ENCODE peak calls at places on chromosomes 11 and 22, in eight cellular contexts. L is choroid plexus epithelial cell, N is heart right ventricle, V is A549, H is stomach, O is suprapubic skin, M is AG09309, C is upper lobe of right lung. E is an unnamed sample.

GRCh38 chr11:96149743-96150555 is 193.0 kb downstream of the MAML2 start:
- DNase-seq in H (no peak), C (no peak), O (no peak), V (peak), N (no peak), M (peak), L (peak), E (peak)

GRCh38 chr11:113161671-113162589 is 152.5 kb upstream of the TTC12 start:
- DNase-seq in C (no peak), H (peak), M (no peak), N (no peak), L (no peak), V (no peak), O (no peak), E (no peak)

GRCh38 chr11:118238947-118239346 is 13.2 kb downstream of the MPZL3 start:
- DNase-seq in N (no peak), V (no peak), C (no peak), M (no peak), O (no peak), H (no peak), L (no peak), E (no peak)

GRCh38 chr22:28885939-28886338 is 2.6 kb downstream of the ZNRF3 start:
- DNase-seq in V (no peak), C (no peak), L (no peak), H (peak), M (no peak), O (no peak), N (no peak), E (no peak)

GRCh38 chr11:65482306-65482850 is 16.5 kb upstream of the MALAT1 start:
- DNase-seq in N (no peak), M (no peak), V (no peak), O (no peak), H (no peak), C (no peak), L (no peak), E (no peak)

GRCh38 chr11:46006418-46007070 is 84.1 kb downstream of the LARGE2 start:
- DNase-seq in H (no peak), M (peak), O (no peak), N (no peak), L (peak), V (peak), C (no peak), E (peak)

GRCh38 chr11:72079776-72080325 is 491 bp downstream of the NUMA1 start:
- DNase-seq in L (no peak), N (no peak), C (no peak), O (no peak), V (no peak), M (no peak), H (peak), E (peak)

GRCh38 chr11:65288706-65289536 is 25.7 kb upstream of the CDC42EP2 start:
- DNase-seq in O (no peak), C (no peak), M (no peak), V (no peak), N (peak), H (no peak), L (no peak), E (no peak)

GRCh38 chr11:47565340-47566165 is at the start of gene PTPMT1:
- DNase-seq in M (no peak), L (peak), H (peak), N (peak), C (peak), O (peak), V (peak), E (peak)

GRCh38 chr22:38186429-38186828 is 4.8 kb upstream of the PLA2G6 start:
- DNase-seq in C (no peak), N (no peak), L (no peak), H (no peak), V (no peak), O (no peak), M (no peak), E (no peak)

GRCh38 chr22:17264321-17265052 is 45.3 kb upstream of the ADA2 start:
- DNase-seq in M (no peak), C (no peak), L (peak), V (no peak), H (no peak), O (no peak), N (no peak), E (peak)

GRCh38 chr11:66546966-66547661 is 411 bp downstream of the ACTN3 start:
- DNase-seq in M (no peak), V (no peak), O (no peak), L (no peak), N (no peak), H (no peak), C (no peak), E (no peak)

GRCh38 chr11:73866095-73866579 is 10.5 kb downstream of the COA4 start:
- DNase-seq in H (no peak), N (no peak), M (no peak), O (no peak), V (no peak), L (peak), C (no peak), E (peak)

GRCh38 chr22:31022516-31022915 is 53.5 kb downstream of the TUG1 start:
- DNase-seq in C (no peak), O (peak), L (no peak), V (no peak), H (no peak), M (no peak), N (no peak), E (no peak)

GRCh38 chr11:9210922-9211320 is 54.2 kb downstream of the DENND5A start:
- DNase-seq in O (no peak), N (no peak), L (peak), V (no peak), C (no peak), H (no peak), M (no peak), E (peak)

GRCh38 chr11:43691332-43691731 is 10.8 kb downstream of the HSD17B12 start:
- DNase-seq in O (no peak), L (no peak), M (no peak), C (no peak), H (no peak), N (no peak), V (no peak), E (no peak)

GRCh38 chr11:107821199-107821926 is 37.2 kb downstream of the SLC35F2 start:
- DNase-seq in V (no peak), H (no peak), C (no peak), O (no peak), N (no peak), M (no peak), L (peak), E (peak)

GRCh38 chr11:47010192-47010591 is 73.6 kb downstream of the CSTPP1 start:
- DNase-seq in V (no peak), H (no peak), M (no peak), O (no peak), L (no peak), N (no peak), C (no peak), E (peak)

GRCh38 chr11:2542406-2542805 is 97.6 kb downstream of the KCNQ1 start:
- DNase-seq in L (no peak), V (no peak), N (no peak), O (peak), H (no peak), M (no peak), C (peak), E (no peak)

GRCh38 chr11:96303067-96303466 is 39.9 kb downstream of the MAML2 start:
- DNase-seq in V (peak), M (no peak), C (no peak), H (no peak), N (no peak), L (peak), O (no peak), E (peak)

GRCh38 chr11:84884836-84885235 is 742.3 kb downstream of the DLG2 start:
- DNase-seq in C (no peak), H (no peak), O (no peak), M (no peak), L (no peak), N (no peak), V (no peak), E (no peak)

GRCh38 chr11:17538054-17538453 is 6.2 kb downstream of the USH1C start:
- DNase-seq in N (no peak), O (no peak), V (no peak), H (no peak), L (no peak), C (no peak), M (no peak), E (no peak)

GRCh38 chr22:17057959-17058814 is 26.6 kb upstream of the IL17RA start:
- DNase-seq in N (peak), M (peak), V (peak), H (peak), O (peak), L (peak), C (peak), E (peak)

GRCh38 chr11:108947654-108948570 is 283.0 kb downstream of the DDX10 start:
- DNase-seq in M (no peak), L (peak), V (peak), O (no peak), N (no peak), C (no peak), H (no peak), E (peak)

GRCh38 chr11:762421-763072 is 14.7 kb downstream of the GATD1 start:
- DNase-seq in L (peak), M (peak), O (peak), V (peak), N (no peak), C (no peak), H (peak), E (peak)

GRCh38 chr22:20229916-20230775 is 38.0 kb downstream of the RTN4R start:
- DNase-seq in C (no peak), V (no peak), M (no peak), H (peak), L (no peak), N (no peak), O (no peak), E (peak)

GRCh38 chr11:107691003-107691402 is 20.9 kb downstream of the SLN start:
- DNase-seq in C (no peak), V (no peak), N (no peak), L (no peak), M (peak), O (no peak), H (no peak), E (peak)

GRCh38 chr11:19345848-19346681 is 105.3 kb upstream of the E2F8 start:
- DNase-seq in M (no peak), O (no peak), V (peak), N (peak), L (peak), C (no peak), H (peak), E (peak)

GRCh38 chr11:58075781-58076180 is 45.0 kb downstream of the OR6Q1 start:
- DNase-seq in C (no peak), N (no peak), L (no peak), M (peak), O (no peak), V (no peak), H (no peak), E (no peak)

GRCh38 chr22:24471570-24471969 is 23.6 kb upstream of the UPB1 start:
- DNase-seq in C (no peak), N (peak), H (no peak), V (no peak), M (peak), O (no peak), L (peak), E (peak)

GRCh38 chr11:131691558-131692041 is 321.2 kb downstream of the NTM start:
- DNase-seq in L (peak), C (no peak), V (no peak), O (no peak), M (no peak), H (no peak), N (no peak), E (peak)

GRCh38 chr11:126328938-126329643 is 25.2 kb downstream of the DCPS start:
- DNase-seq in L (no peak), N (no peak), C (no peak), M (no peak), O (no peak), H (no peak), V (no peak), E (no peak)

GRCh38 chr11:62666259-62666926 is 1.3 kb downstream of the CSKMT start:
- DNase-seq in N (no peak), C (no peak), L (no peak), V (no peak), M (no peak), O (no peak), H (no peak), E (no peak)

GRCh38 chr11:102763440-102763839 is 17.0 kb downstream of the MMP10 start:
- DNase-seq in O (no peak), N (no peak), V (no peak), C (no peak), M (no peak), H (no peak), L (no peak), E (no peak)

GRCh38 chr11:115247404-115247803 is 256.8 kb downstream of the CADM1 start:
- DNase-seq in N (no peak), L (peak), O (no peak), C (no peak), H (no peak), V (no peak), M (no peak), E (no peak)

GRCh38 chr22:19060356-19061009 is 61.7 kb downstream of the DGCR2 start:
- DNase-seq in O (peak), V (peak), M (no peak), L (peak), C (peak), N (no peak), H (no peak), E (no peak)

GRCh38 chr22:23557467-23557866 is 22.6 kb downstream of the IGLL1 start:
- DNase-seq in L (no peak), O (peak), V (no peak), H (no peak), C (no peak), M (no peak), N (no peak), E (no peak)

GRCh38 chr11:69013009-69013951 is at the start of gene MRGPRF:
- DNase-seq in V (peak), N (peak), M (peak), C (peak), L (peak), H (peak), O (peak), E (peak)

GRCh38 chr11:133833101-133833898 is 12.0 kb downstream of the SPATA19 start:
- DNase-seq in L (no peak), O (no peak), C (no peak), V (no peak), M (no peak), H (no peak), N (no peak), E (no peak)

GRCh38 chr11:133835258-133836075 is 9.8 kb downstream of the SPATA19 start:
- DNase-seq in O (no peak), C (no peak), H (no peak), L (peak), M (no peak), N (no peak), V (peak), E (peak)

GRCh38 chr11:133833899-133834296 is 11.4 kb downstream of the SPATA19 start:
- DNase-seq in H (no peak), O (no peak), N (no peak), V (no peak), M (no peak), L (no peak), C (no peak), E (no peak)

GRCh38 chr11:133836076-133836548 is 9.2 kb downstream of the SPATA19 start:
- DNase-seq in N (no peak), V (no peak), O (no peak), M (no peak), H (no peak), L (no peak), C (no peak), E (no peak)

DNA sequence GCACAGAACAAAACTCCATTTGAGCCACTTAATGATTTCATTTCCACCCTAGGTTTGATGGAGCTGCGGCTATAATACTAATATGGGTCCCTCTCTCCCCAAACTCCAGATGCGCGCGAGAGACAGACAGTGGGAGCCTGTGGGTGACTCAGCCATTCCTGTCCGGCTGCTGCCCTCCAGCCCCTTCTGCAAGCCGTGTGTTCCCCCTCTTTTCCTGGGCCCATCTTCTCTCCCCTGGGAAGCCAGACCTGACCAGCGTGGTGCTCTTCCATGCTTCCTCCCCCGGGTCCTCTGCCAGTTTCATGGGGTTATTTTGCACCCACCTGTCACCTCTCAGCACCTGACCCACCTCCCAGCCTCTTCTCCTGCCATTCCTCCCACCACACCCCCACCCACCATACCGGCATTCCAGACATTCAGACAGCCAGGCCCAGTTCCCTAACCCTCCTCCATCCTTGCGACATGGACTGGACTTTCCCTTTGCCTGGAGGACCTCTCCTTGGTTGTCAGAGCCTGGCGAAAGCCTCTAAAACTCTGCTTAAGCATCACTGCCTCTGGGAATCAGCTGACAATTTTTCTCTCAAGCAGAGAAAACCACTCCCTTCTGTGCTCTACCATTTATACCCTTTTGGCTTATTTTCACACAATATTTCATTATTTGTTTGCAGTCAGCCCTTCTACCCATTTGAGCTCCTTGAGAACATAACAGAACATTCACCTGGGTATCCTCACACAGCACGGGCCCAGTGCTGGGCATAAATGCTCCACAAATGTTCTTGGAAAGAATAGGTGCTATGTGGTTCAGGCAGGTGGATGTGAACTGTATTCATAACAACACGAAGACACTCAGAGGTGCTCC is 10.7 kb downstream of the SPATA19 start:
- DNase-seq in O (no peak), N (no peak), V (no peak), C (no peak), H (no peak), L (no peak), M (no peak), E (no peak)
- TF ChIP-seq CTCF in O (no peak), N (no peak), V (no peak), C (no peak), H (no peak), L (no peak), M (no peak), E (no peak)

GRCh38 chr11:119421941-119422504 is 949 bp downstream of the THY1 start:
- DNase-seq in M (no peak), O (no peak), H (no peak), C (no peak), V (no peak), L (no peak), N (no peak), E (peak)

GRCh38 chr11:119419834-119420492 is 3.0 kb downstream of the THY1 start:
- DNase-seq in O (no peak), M (no peak), H (no peak), L (no peak), V (no peak), C (no peak), N (no peak), E (no peak)

GRCh38 chr11:119420631-119421030 is 2.3 kb downstream of the THY1 start:
- DNase-seq in H (no peak), V (no peak), M (no peak), L (no peak), C (no peak), O (no peak), N (no peak), E (no peak)

GRCh38 chr11:119422505-119423416 is at the start of gene THY1:
- DNase-seq in M (no peak), O (no peak), V (no peak), H (no peak), C (no peak), N (no peak), L (no peak), E (peak)

DNA sequence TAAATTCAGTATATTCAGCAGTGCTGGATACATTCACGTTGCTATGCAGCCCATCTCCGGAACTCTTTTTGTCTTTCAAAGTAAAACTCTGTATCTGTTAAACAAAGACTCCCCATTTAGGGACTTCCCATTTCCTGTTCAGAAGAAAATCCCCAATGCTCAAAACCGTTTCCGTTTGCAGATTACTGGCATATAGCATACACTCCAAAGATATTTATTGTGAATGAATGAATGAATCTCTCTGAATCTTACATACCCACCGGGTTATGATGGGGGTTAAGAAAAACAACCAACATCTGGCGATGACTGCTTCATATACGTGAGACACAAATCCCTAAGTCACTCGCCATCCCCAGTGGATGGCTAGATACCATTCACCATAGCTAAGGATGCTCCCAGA is 1.6 kb downstream of the THY1 start:
- DNase-seq in L (no peak), V (no peak), H (no peak), O (no peak), N (no peak), M (no peak), C (no peak), E (peak)
- H3K4me3 ChIP-seq in L (no peak), V (no peak), H (no peak), O (peak), N (peak), M (peak), C (peak), E (peak)

GRCh38 chr11:12496181-12497025 is 119.0 kb downstream of the PARVA start:
- DNase-seq in N (no peak), L (no peak), V (peak), M (no peak), H (no peak), C (no peak), O (no peak), E (no peak)
- TF ChIP-seq CTCF in N (peak), L (peak), V (no peak), M (peak), H (no peak), C (no peak), O (no peak), E (no peak)

DNA sequence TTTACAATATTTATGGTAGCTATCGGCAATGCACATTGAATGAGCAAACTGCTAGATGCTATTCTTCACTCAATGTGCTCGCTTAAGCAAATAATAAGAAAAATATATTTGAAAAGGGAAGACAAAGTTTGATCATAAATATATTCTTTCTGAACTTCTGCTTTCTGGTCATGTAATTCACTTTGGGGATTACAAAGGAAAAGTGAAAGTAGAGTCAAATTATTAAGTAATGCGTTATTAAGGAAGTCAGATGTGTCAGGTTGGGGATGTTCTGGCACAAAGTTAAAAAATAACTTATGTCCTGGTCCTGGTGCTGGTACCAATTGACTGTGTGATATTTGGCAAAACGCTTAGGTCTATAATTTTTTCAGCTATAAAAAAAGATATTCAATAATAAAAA is 98.0 kb upstream of the TRIM77 start:
- DNase-seq in H (no peak), V (no peak), N (no peak), O (no peak), L (no peak), C (no peak), M (no peak), E (no peak)
- H3K4me3 ChIP-seq in H (no peak), V (no peak), N (no peak), O (no peak), L (no peak), C (peak), M (no peak), E (no peak)

GRCh38 chr11:70790671-70791300 is 392.5 kb downstream of the CTTN start:
- DNase-seq in N (no peak), L (peak), O (no peak), H (no peak), C (peak), M (no peak), V (no peak), E (no peak)
- TF ChIP-seq CTCF in N (no peak), L (peak), O (no peak), H (no peak), C (no peak), M (peak), V (no peak), E (no peak)

E was measured in fibroblast of the aortic adventitia.